ENCODE peak calls at places on chromosomes 5 and 9, in seven cellular contexts. T is LNCaP clone FGC, R is left ventricle myocardium inferior, Y is choroid plexus epithelial cell, V is PC-9, L is right lobe of liver, Z is PC-3. C is an unnamed sample.

GRCh38 chr5:61162832-61163567 is 732 bp upstream of the SMIM15 start:
- DNase-seq in L (peak), V (no peak), Y (peak), Z (peak), T (peak), R (no peak), C (no peak)

GRCh38 chr5:72353046-72353445 is 32.9 kb downstream of the PTCD2 start:
- DNase-seq in V (no peak), Y (peak), R (no peak), L (no peak), T (no peak), Z (peak), C (peak)

GRCh38 chr5:42949348-42950090 is 90.6 kb downstream of the ANXA2R start:
- DNase-seq in Y (peak), Z (peak), R (peak), T (no peak), V (peak), L (no peak), C (peak)

GRCh38 chr5:140298183-140298601 is 4.7 kb downstream of the PFDN1 start:
- DNase-seq in T (no peak), V (no peak), L (no peak), R (no peak), Y (peak), Z (peak), C (no peak)

GRCh38 chr5:132824426-132824825 is 6.0 kb downstream of the SHROOM1 start:
- DNase-seq in L (no peak), R (no peak), V (no peak), Z (no peak), T (no peak), Y (no peak), C (no peak)

GRCh38 chr9:104993291-104993963 is 65.5 kb upstream of the ABCA1 start:
- DNase-seq in Z (no peak), Y (peak), R (peak), L (peak), V (peak), T (no peak), C (no peak)

GRCh38 chr9:110536802-110537201 is 42.7 kb downstream of the SVEP1 start:
- DNase-seq in Z (peak), T (peak), L (no peak), V (no peak), Y (peak), R (no peak), C (no peak)

GRCh38 chr9:113508111-113508749 is 44.7 kb downstream of the RGS3 start:
- DNase-seq in Y (peak), V (no peak), R (no peak), Z (peak), T (no peak), L (no peak), C (no peak)

GRCh38 chr5:470961-471749 is 28.2 kb downstream of the EXOC3 start:
- DNase-seq in Y (no peak), V (no peak), R (peak), T (no peak), Z (no peak), L (no peak), C (no peak)

GRCh38 chr9:101605547-101605946 is 10.8 kb upstream of the PPP3R2 start:
- DNase-seq in T (no peak), Z (no peak), L (no peak), Y (no peak), V (no peak), R (no peak), C (no peak)

GRCh38 chr5:111530298-111530740 is 18.0 kb upstream of the STARD4 start:
- DNase-seq in V (no peak), Y (peak), R (peak), T (no peak), L (peak), Z (peak), C (no peak)

GRCh38 chr5:607541-608285 is 4.4 kb upstream of the CEP72 start:
- DNase-seq in V (no peak), L (no peak), R (no peak), Z (no peak), Y (no peak), T (no peak), C (no peak)

GRCh38 chr5:2905741-2906140 is 154.3 kb upstream of the IRX2 start:
- DNase-seq in Y (no peak), V (no peak), Z (no peak), T (no peak), R (no peak), L (no peak), C (no peak)

GRCh38 chr9:15299374-15299939 is 7.6 kb downstream of the TTC39B start:
- DNase-seq in T (no peak), L (no peak), V (no peak), R (no peak), Z (no peak), Y (no peak), C (no peak)

GRCh38 chr5:44770936-44771717 is 37.6 kb upstream of the MRPS30 start:
- DNase-seq in T (no peak), L (no peak), R (no peak), Z (no peak), V (no peak), Y (no peak), C (no peak)

GRCh38 chr9:35717132-35717870 is 14.7 kb downstream of the TLN1 start:
- DNase-seq in L (no peak), V (no peak), Z (no peak), R (no peak), T (no peak), Y (no peak), C (no peak)

GRCh38 chr9:529721-530120 is 311.8 kb upstream of the DMRT1 start:
- DNase-seq in T (no peak), R (no peak), Y (no peak), L (no peak), Z (no peak), V (no peak), C (no peak)

GRCh38 chr5:122515709-122516431 is 203.8 kb downstream of the SNCAIP start:
- DNase-seq in Y (peak), Z (peak), L (peak), T (peak), V (peak), R (no peak), C (peak)

GRCh38 chr9:17706347-17706746 is 127.5 kb downstream of the SH3GL2 start:
- DNase-seq in V (no peak), L (no peak), R (no peak), Y (no peak), Z (no peak), T (no peak), C (no peak)

GRCh38 chr5:61449756-61450155 is 117.7 kb downstream of the ZSWIM6 start:
- DNase-seq in L (no peak), R (no peak), Z (peak), V (no peak), Y (no peak), T (no peak), C (no peak)

GRCh38 chr9:13388157-13388556 is 108.7 kb upstream of the MPDZ start:
- DNase-seq in Y (peak), R (no peak), T (no peak), Z (peak), L (no peak), V (no peak), C (no peak)

GRCh38 chr9:33255006-33255405 is 9.5 kb downstream of the BAG1 start:
- DNase-seq in V (no peak), R (no peak), T (no peak), Y (no peak), Z (no peak), L (no peak), C (no peak)

GRCh38 chr9:98045234-98046160 is 11.0 kb upstream of the NANS start:
- DNase-seq in Z (peak), L (no peak), R (no peak), V (no peak), Y (no peak), T (peak), C (no peak)

GRCh38 chr5:78841767-78842166 is 143.3 kb downstream of the ARSB start:
- DNase-seq in R (no peak), L (no peak), Z (no peak), T (no peak), Y (peak), V (no peak), C (no peak)
- H3K4me3 ChIP-seq in R (no peak), L (no peak), Z (no peak), T (no peak), Y (no peak), V (no peak), C (no peak)

GRCh38 chr5:178232124-178232919 is at the start of gene PHYKPL:
- DNase-seq in R (peak), V (peak), T (no peak), Z (peak), L (peak), Y (peak), C (peak)
- TF ChIP-seq CTCF in R (no peak), V (no peak), T (no peak), Z (no peak), L (no peak), Y (no peak), C (peak)

GRCh38 chr5:51396797-51397196 is 13.5 kb downstream of the ISL1 start:
- DNase-seq in V (no peak), Y (no peak), L (no peak), Z (peak), T (no peak), R (no peak), C (no peak)
- H3K4me3 ChIP-seq in V (no peak), Y (no peak), L (no peak), Z (peak), T (no peak), R (no peak), C (no peak)

DNA sequence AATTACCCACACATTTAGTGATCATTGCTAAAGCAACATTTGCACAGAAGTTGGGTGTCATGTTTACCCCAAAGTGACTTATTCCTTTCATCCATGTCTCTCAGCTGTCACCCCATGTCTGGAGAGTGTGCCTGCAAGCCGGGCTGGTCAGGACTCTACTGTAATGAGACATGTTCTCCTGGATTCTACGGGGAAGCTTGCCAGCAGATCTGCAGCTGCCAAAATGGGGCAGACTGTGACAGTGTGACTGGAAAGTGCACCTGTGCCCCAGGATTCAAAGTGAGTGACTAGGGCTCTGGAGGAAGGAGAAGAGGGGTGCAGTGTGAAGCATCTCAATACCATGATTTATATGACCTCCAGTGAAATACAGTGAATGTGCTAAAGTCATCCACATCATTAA is 99.9 kb upstream of the PRRC1 start:
- DNase-seq in Y (no peak), L (no peak), V (no peak), T (no peak), R (no peak), Z (no peak), C (no peak)
- TF ChIP-seq CTCF in Y (no peak), L (no peak), V (no peak), T (no peak), R (no peak), Z (no peak), C (no peak)

GRCh38 chr9:137281345-137282116 is 4.0 kb downstream of the TOR4A start:
- DNase-seq in L (no peak), V (no peak), T (no peak), Y (no peak), R (no peak), Z (no peak), C (no peak)
- H3K4me3 ChIP-seq in L (no peak), V (no peak), T (no peak), Y (peak), R (peak), Z (no peak), C (no peak)

GRCh38 chr9:74573792-74574191 is 76.7 kb downstream of the RORB start:
- DNase-seq in V (no peak), L (no peak), R (no peak), T (no peak), Y (peak), Z (no peak), C (no peak)

DNA sequence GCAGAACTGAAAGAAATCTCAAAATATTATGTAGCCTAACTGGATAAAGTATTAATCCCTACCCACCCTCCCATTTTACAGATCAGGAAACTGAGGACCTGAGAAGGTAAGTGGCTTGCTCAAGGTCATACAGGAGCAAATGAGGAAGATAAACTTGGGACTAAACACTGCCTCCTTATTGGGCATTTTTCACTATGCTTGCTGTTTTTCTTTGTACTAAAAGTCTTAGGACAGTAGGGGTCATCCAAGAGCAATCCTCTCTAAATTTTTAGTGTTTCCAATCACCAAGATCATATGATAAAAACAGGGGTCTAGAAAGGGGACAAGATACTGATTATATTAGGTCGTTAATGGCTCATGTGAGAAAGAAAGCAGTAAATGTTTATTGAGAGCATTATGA is 80.8 kb downstream of the RORB start:
- DNase-seq in Y (peak), T (no peak), L (no peak), Z (peak), R (no peak), V (no peak), C (no peak)
- TF ChIP-seq CTCF in Y (peak), T (peak), L (peak), Z (peak), R (no peak), V (no peak), C (peak)

DNA sequence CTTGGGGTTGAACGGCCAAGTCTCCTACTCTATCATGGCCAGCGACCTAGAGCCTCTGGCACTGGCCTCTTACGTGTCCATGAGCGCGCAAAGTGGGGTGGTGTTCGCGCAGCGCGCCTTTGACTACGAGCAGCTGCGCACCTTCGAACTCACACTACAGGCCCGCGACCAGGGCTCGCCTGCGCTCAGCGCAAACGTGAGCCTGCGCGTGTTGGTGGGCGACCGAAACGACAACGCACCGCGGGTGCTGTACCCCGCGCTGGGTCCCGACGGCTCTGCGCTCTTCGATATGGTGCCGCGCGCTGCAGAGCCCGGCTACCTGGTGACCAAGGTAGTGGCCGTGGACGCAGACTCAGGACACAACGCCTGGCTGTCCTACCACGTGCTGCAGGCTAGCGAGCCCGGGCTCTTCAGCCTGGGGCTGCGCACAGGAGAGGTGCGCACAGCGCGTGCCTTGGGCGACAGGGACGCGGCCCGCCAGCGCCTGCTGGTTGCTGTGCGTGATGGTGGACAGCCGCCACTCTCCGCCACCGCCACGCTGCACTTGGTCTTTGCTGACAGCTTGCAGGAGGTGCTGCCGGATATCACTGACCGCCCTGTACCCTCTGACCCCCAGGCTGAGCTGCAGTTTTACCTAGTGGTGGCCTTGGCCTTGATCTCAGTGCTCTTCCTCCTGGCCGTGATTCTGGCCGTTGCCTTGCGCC is 2.0 kb downstream of the PCDHGB5 start:
- DNase-seq in Y (no peak), T (no peak), R (no peak), V (no peak), L (no peak), Z (no peak), C (no peak)
- H3K4me3 ChIP-seq in Y (no peak), T (no peak), R (peak), V (no peak), L (no peak), Z (no peak), C (no peak)

DNA sequence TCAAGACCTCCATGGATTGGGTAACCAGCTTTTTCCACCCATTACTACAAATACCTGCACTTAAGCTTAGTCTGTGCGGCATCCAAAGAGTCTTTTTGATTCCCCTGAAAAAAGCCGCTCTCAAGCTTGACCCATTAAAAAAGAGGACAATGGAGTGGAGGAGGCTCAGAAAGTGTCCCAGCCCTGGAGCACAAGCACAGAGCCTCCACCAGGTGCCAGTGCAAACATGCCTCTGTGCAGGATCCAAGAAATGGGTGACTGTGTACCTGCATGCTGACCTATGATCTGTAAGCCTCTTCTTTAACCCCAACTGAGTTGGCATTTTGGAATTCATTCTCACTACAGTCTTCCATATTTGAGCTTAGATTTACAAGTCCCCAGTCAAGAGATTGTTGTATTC is 168.3 kb upstream of the TLE4 start:
- DNase-seq in V (no peak), Z (no peak), R (no peak), L (no peak), Y (no peak), T (no peak), C (no peak)
- TF ChIP-seq CTCF in V (no peak), Z (no peak), R (no peak), L (no peak), Y (peak), T (no peak), C (no peak)

DNA sequence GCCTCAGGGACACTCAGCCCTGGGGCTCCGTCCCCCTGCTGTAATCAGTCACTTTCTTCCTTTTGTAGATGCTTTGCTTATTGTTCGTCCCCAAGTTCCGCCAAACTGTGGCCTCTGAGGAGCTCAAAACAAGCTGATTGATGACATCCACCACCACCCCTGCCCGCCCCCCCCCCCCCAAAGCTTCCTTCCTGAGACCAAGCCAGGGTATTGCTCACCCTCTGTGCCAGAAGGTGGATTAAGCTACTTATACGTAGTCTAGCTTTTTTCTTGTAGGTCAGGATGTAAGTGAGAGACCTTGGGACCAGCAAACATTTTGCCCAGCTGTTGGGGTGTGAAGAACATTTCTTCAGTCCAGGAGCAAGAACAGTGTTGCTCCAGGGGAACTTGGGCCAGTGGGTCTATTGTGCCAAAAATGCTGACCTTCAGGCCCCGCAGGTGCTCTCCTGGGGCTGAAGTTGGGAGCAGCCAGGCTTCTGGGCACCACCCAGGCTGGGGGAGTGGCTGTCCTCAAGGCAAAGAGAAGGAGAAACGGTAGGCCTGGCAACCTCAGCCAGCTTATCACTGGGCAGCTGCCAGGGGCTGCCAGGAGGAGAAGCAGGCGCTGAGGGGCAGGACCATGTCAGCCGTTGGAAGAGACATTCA is 17.9 kb downstream of the NEURL1B start:
- DNase-seq in V (peak), T (peak), L (peak), R (peak), Z (no peak), Y (no peak), C (no peak)
- H3K4me3 ChIP-seq in V (no peak), T (no peak), L (no peak), R (peak), Z (no peak), Y (no peak), C (no peak)

DNA sequence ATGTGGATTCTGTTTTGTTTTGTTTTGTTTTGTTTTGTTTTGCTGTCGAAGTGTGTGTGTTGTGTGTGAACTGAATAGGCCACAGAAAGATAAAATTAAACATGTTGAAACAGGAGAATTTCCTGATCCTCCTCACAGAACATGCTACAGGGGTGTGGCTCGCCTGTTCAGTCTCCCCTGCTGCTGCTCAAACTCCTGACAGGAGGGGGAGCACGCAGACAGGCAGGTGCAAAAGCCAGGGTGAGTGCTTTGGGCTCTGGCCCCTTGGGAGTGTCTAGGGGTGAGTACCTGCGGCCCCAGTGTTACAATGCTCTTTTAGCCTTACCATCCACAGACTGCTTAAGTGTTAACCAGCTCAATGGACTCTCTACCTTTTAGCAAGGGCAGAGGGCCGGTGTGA is 473.5 kb downstream of the MAT2B start:
- DNase-seq in R (no peak), Y (no peak), V (no peak), T (no peak), Z (no peak), L (no peak), C (no peak)
- TF ChIP-seq CTCF in R (no peak), Y (no peak), V (no peak), T (peak), Z (no peak), L (no peak), C (no peak)